ENCODE peak calls at places on chromosomes 5 and 9, in nine cellular contexts. A is transverse colon, X is SK-N-MC, L is HepG2, W is GM12878, V is vagina, N is sigmoid colon, G is SK-N-SH, D is stomach. I is an unnamed sample. For H3K9me3, the result is how much of the 10 kb centered on the place peaks cover.

GRCh38 chr9:6680797-6681146 is 35.2 kb upstream of the GLDC start:
- DNase-seq in L (peak), W (no peak), V (no peak), X (no peak), G (peak), D (peak), A (peak), N (no peak), I (peak)

GRCh38 chr9:36017278-36017677 is 19.4 kb upstream of the RECK start:
- DNase-seq in D (no peak), W (no peak), X (no peak), A (no peak), L (no peak), G (no peak), V (no peak), N (no peak), I (no peak)

GRCh38 chr5:5483880-5484595 is 61.6 kb downstream of the ICE1 start:
- DNase-seq in D (no peak), G (no peak), A (no peak), L (no peak), V (no peak), X (no peak), W (no peak), N (no peak), I (no peak)

GRCh38 chr5:111779260-111780254 is 22.6 kb upstream of the NREP start:
- DNase-seq in X (no peak), W (no peak), L (no peak), V (no peak), A (no peak), D (no peak), N (no peak), G (no peak), I (no peak)

GRCh38 chr5:142825378-142826089 is 55.4 kb downstream of the ARHGAP26 start:
- DNase-seq in L (no peak), V (no peak), A (peak), X (no peak), D (peak), N (no peak), G (no peak), W (no peak), I (no peak)

GRCh38 chr5:40754381-40755092 is 1.2 kb downstream of the TTC33 start:
- DNase-seq in X (no peak), D (no peak), G (no peak), L (no peak), W (no peak), V (no peak), N (no peak), A (no peak), I (no peak)

GRCh38 chr5:68533571-68534051 is 318.1 kb downstream of the PIK3R1 start:
- DNase-seq in D (no peak), X (no peak), V (no peak), A (peak), L (no peak), G (peak), W (no peak), N (no peak), I (no peak)

GRCh38 chr9:95793924-95794828 is 81.3 kb upstream of the ERCC6L2 start:
- DNase-seq in N (no peak), V (no peak), A (no peak), W (no peak), L (no peak), D (no peak), G (no peak), X (no peak), I (no peak)

GRCh38 chr9:98873535-98874432 is 66.3 kb downstream of the GALNT12 start:
- DNase-seq in D (peak), G (no peak), V (peak), A (no peak), L (no peak), W (no peak), X (no peak), N (no peak), I (no peak)

GRCh38 chr9:22170990-22171663 is 162.0 kb upstream of the CDKN2B start:
- DNase-seq in V (no peak), G (no peak), L (no peak), W (peak), A (no peak), D (no peak), X (no peak), N (no peak), I (no peak)

GRCh38 chr5:172543484-172544298 is 89.4 kb upstream of the SH3PXD2B start:
- DNase-seq in L (no peak), G (no peak), V (peak), N (peak), X (no peak), A (no peak), D (no peak), W (no peak), I (peak)

GRCh38 chr5:157857821-157858526 is 971 bp downstream of the CLINT1 start:
- DNase-seq in N (no peak), D (no peak), G (no peak), W (no peak), X (no peak), A (no peak), L (no peak), V (no peak), I (no peak)

GRCh38 chr5:8831251-8831650 is 714.6 kb downstream of the SEMA5A start:
- DNase-seq in G (no peak), X (no peak), L (no peak), V (no peak), N (no peak), A (no peak), W (no peak), D (no peak), I (no peak)

GRCh38 chr5:171221931-171222330 is 87.1 kb upstream of the TLX3 start:
- DNase-seq in L (no peak), V (no peak), G (no peak), D (no peak), A (no peak), W (no peak), X (no peak), N (no peak), I (no peak)

GRCh38 chr9:99056186-99056585 is 48.7 kb upstream of the TGFBR1 start:
- DNase-seq in G (no peak), X (no peak), N (no peak), V (no peak), W (no peak), D (no peak), L (no peak), A (no peak), I (no peak)

GRCh38 chr9:6498982-6499381 is 86.0 kb downstream of the UHRF2 start:
- DNase-seq in G (no peak), N (no peak), W (no peak), A (no peak), X (no peak), V (no peak), L (no peak), D (no peak), I (no peak)

GRCh38 chr5:138903113-138903789 is 28.1 kb upstream of the LRRTM2 start:
- DNase-seq in W (no peak), N (no peak), V (no peak), G (no peak), A (no peak), L (no peak), D (no peak), X (no peak), I (no peak)

GRCh38 chr9:127801955-127802575 is 617 bp upstream of the FPGS start:
- DNase-seq in G (no peak), L (no peak), W (no peak), N (no peak), D (no peak), A (no peak), V (no peak), X (no peak), I (no peak)

GRCh38 chr9:12738296-12738695 is 36.5 kb upstream of the LURAP1L start:
- DNase-seq in G (no peak), X (no peak), L (no peak), D (no peak), W (no peak), A (no peak), V (no peak), N (no peak), I (no peak)

GRCh38 chr5:142426129-142426641 is 101.4 kb upstream of the SPRY4 start:
- DNase-seq in W (no peak), G (no peak), D (peak), A (peak), L (no peak), X (no peak), N (peak), V (no peak), I (no peak)

GRCh38 chr9:18424132-18424531 is 49.8 kb upstream of the ADAMTSL1 start:
- DNase-seq in N (no peak), W (no peak), X (no peak), G (no peak), V (no peak), A (no peak), L (no peak), D (no peak), I (no peak)

GRCh38 chr9:93299418-93300174 is 115.7 kb downstream of the WNK2 start:
- DNase-seq in A (no peak), V (peak), X (no peak), W (no peak), N (peak), L (peak), G (peak), D (no peak), I (peak)

GRCh38 chr5:59548807-59549357 is 344.6 kb downstream of the PDE4D start:
- DNase-seq in G (no peak), D (peak), L (peak), V (no peak), N (no peak), A (no peak), W (no peak), X (no peak), I (no peak)

GRCh38 chr9:109753308-109753707 is 26.7 kb upstream of the PALM2AKAP2 start:
- DNase-seq in A (no peak), N (no peak), G (no peak), W (no peak), L (no peak), X (no peak), D (no peak), V (no peak), I (no peak)
- TF ChIP-seq POLR2AphosphoS5 in A (no peak), N (no peak), G (no peak), W (no peak), L (no peak), X (no peak), D (no peak), V (no peak), I (no peak)

GRCh38 chr5:2701592-2701991 is 49.9 kb downstream of the IRX2 start:
- DNase-seq in D (no peak), A (no peak), G (no peak), V (no peak), W (no peak), X (no peak), N (peak), L (no peak), I (no peak)
- H3K9me3 ChIP-seq in D (under half), A (under half), G (under half), V (under half), W (under half), X (under half), N (under half), L (under half), I (under half)

GRCh38 chr5:108381034-108381954 is 604 bp downstream of the FBXL17 start:
- DNase-seq in V (no peak), D (peak), G (peak), A (peak), X (no peak), N (peak), L (peak), W (no peak), I (peak)

GRCh38 chr5:108381955-108382783 is at the start of gene FBXL17:
- DNase-seq in L (peak), V (no peak), W (peak), G (peak), X (no peak), D (peak), N (peak), A (peak), I (peak)

GRCh38 chr5:108382784-108383358 is 973 bp upstream of the FBXL17 start:
- DNase-seq in X (no peak), V (no peak), G (peak), D (no peak), N (no peak), L (no peak), A (peak), W (no peak), I (no peak)

GRCh38 chr5:108379722-108380530 is 2.0 kb downstream of the FBXL17 start:
- DNase-seq in A (no peak), W (no peak), L (peak), X (no peak), V (no peak), G (no peak), D (no peak), N (no peak), I (no peak)

DNA sequence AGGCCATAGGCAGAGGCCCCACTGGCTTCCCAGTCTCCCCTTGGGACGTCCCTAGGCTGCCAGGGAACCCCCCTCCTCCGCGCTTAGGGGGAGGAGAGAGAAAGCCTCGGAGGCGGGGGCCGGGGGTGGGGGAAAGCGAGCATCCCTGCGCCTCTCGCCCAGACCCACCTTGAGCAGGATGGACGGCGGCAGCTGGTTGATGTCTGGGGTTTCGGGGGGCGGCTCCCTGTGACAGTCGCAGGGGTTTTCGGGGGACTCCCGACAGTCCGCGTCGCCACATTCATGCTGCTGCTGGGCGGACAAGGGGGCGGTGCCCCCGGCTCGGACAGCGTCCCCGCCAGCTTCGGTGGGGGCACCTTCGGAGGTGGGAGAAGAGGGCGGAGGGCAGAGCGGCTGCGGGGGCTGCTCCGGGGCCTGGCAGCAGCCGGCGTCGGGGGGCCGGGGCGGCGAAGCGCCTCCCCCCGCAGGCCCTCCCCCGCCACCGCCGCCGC is 1.3 kb downstream of the FBXL17 start:
- DNase-seq in G (peak), A (peak), X (no peak), V (no peak), D (peak), N (peak), L (peak), W (peak), I (peak)
- TF ChIP-seq POLR2AphosphoS5 in G (no peak), A (no peak), X (no peak), V (no peak), D (no peak), N (no peak), L (peak), W (no peak), I (no peak)

DNA sequence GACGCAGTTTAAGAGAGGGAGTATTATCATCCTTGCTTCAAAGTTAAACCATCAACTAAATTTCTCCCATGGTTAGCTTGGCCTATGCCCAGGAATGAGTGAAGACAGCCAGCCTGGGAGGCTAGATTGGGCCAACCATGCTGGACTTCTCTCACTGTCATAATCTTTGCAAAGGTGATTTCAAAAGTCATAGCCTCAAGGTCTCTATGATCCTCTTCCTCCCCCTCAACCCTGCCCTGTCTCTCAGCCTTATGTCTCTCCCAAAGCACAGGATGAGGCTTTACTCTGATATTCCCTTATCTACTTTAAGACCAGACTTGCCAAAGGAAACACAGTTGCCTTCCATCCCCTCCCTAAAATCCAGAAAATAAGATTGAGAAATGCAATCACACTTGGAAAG is 113.6 kb upstream of the ANKRD55 start:
- DNase-seq in N (no peak), A (no peak), G (no peak), W (no peak), D (no peak), X (no peak), L (no peak), V (no peak), I (no peak)
- H3K9me3 ChIP-seq in N (under half), A (under half), G (under half), W (under half), D (under half), X (under half), L (under half), V (under half), I (under half)

GRCh38 chr5:178525906-178526732 is 64.1 kb downstream of the COL23A1 start:
- DNase-seq in G (no peak), D (no peak), V (no peak), N (peak), A (no peak), L (no peak), X (no peak), W (no peak), I (peak)
- TF ChIP-seq POLR2AphosphoS5 in G (no peak), D (no peak), V (no peak), N (no peak), A (no peak), L (no peak), X (no peak), W (no peak), I (no peak)

GRCh38 chr5:164383662-164384061 is 878.2 kb downstream of the MAT2B start:
- DNase-seq in G (no peak), W (no peak), A (no peak), D (no peak), X (no peak), N (no peak), V (no peak), L (no peak), I (no peak)
- H3K9me3 ChIP-seq in G (under half), W (under half), A (under half), D (under half), X (under half), N (under half), V (under half), L (half or more), I (under half)

GRCh38 chr9:130030821-130031481 is 12.0 kb downstream of the FNBP1 start:
- DNase-seq in A (no peak), L (peak), V (no peak), D (no peak), X (no peak), N (no peak), G (no peak), W (no peak), I (no peak)
- TF ChIP-seq POLR2AphosphoS5 in A (no peak), L (no peak), V (no peak), D (no peak), X (no peak), N (no peak), G (no peak), W (peak), I (no peak)